ENCODE peak calls at places on chromosomes 4 and X, in six cellular contexts. V, M, S, Q, E and U are unnamed samples.

GRCh38 chrX:104343408-104344129 is 88.8 kb upstream of the ESX1 start:
- DNase-seq in S (peak), M (no peak), Q (no peak), V (peak), E (peak), U (no peak)

GRCh38 chr4:150501019-150501727 is 80.8 kb upstream of the MAB21L2 start:
- DNase-seq in E (peak), M (no peak), S (no peak), V (no peak), Q (no peak), U (no peak)

GRCh38 chrX:132591719-132592275 is 103.0 kb upstream of the MBNL3 start:
- DNase-seq in S (no peak), M (no peak), Q (no peak), E (no peak), V (peak), U (no peak)

GRCh38 chr4:4875147-4875546 is 15.7 kb downstream of the MSX1 start:
- DNase-seq in Q (no peak), V (no peak), E (no peak), S (no peak), M (no peak), U (no peak)

GRCh38 chr4:136526517-136526916 is 1005.8 kb downstream of the PCDH18 start:
- DNase-seq in S (no peak), M (no peak), Q (no peak), E (no peak), V (no peak), U (no peak)

GRCh38 chr4:71587995-71588394 is 195.9 kb downstream of the GC start:
- DNase-seq in V (no peak), M (no peak), S (no peak), Q (no peak), E (no peak), U (no peak)

GRCh38 chr4:150108693-150109092 is 30.4 kb downstream of the DCLK2 start:
- DNase-seq in S (no peak), Q (no peak), E (no peak), M (no peak), V (no peak), U (no peak)

GRCh38 chr4:41102360-41103092 is 111.8 kb downstream of the APBB2 start:
- DNase-seq in E (no peak), V (no peak), Q (no peak), S (no peak), M (no peak), U (no peak)

GRCh38 chr4:180054291-180054690 is 2188.9 kb upstream of the TENM3 start:
- DNase-seq in M (no peak), Q (no peak), E (no peak), S (no peak), V (no peak), U (no peak)

GRCh38 chr4:114600066-114600552 is 1.5 kb downstream of the UGT8 start:
- DNase-seq in M (no peak), V (peak), Q (no peak), S (no peak), E (no peak), U (no peak)

GRCh38 chr4:75144475-75144874 is 211.6 kb downstream of the PARM1 start:
- DNase-seq in Q (no peak), V (no peak), M (no peak), E (no peak), S (no peak), U (no peak)

GRCh38 chrX:103488332-103488731 is 31.0 kb downstream of the RAB40A start:
- DNase-seq in S (no peak), Q (no peak), E (peak), V (peak), M (no peak), U (no peak)

GRCh38 chrX:20487227-20487626 is 220.5 kb upstream of the RPS6KA3 start:
- DNase-seq in Q (no peak), V (no peak), S (no peak), M (no peak), E (peak), U (no peak)

GRCh38 chr4:145351922-145352321 is 129.7 kb upstream of the SMAD1 start:
- DNase-seq in Q (no peak), V (no peak), E (no peak), S (no peak), M (no peak), U (no peak)

GRCh38 chr4:28449080-28449479 is 1588.4 kb downstream of the STIM2 start:
- DNase-seq in S (no peak), V (no peak), M (no peak), Q (no peak), E (no peak), U (no peak)

GRCh38 chr4:122293374-122294365 is 85.1 kb upstream of the ADAD1 start:
- DNase-seq in Q (peak), M (no peak), E (no peak), S (no peak), V (no peak), U (no peak)